ENCODE peak calls at places on chromosome 7, in six cellular contexts. L, D, M, Q, I and E are unnamed samples.

GRCh38 chr7:151814400-151814914 is 62.5 kb downstream of the PRKAG2 start:
- DNase-seq in L (no peak), D (no peak), M (no peak), Q (no peak), I (no peak), E (no peak)

GRCh38 chr7:11191574-11192220 is 218.0 kb downstream of the PHF14 start:
- DNase-seq in L (no peak), D (no peak), M (no peak), Q (no peak), I (no peak), E (no peak)

GRCh38 chr7:100568936-100569844 is 4.5 kb downstream of the SAP25 start:
- DNase-seq in L (peak; percentile 59), D (no peak), M (no peak), Q (peak; percentile 49), I (no peak), E (no peak)

GRCh38 chr7:50739744-50740455 is 42.8 kb downstream of the GRB10 start:
- DNase-seq in L (no peak), D (no peak), M (peak; percentile 20), Q (no peak), I (no peak), E (no peak)

GRCh38 chr7:159099711-159100231 is 44.9 kb downstream of the VIPR2 start:
- DNase-seq in L (no peak), D (no peak), M (no peak), Q (no peak), I (no peak), E (no peak)

GRCh38 chr7:128830231-128831177 is at the start of gene FLNC:
- DNase-seq in L (peak; percentile 48), D (peak; percentile 11), M (no peak), Q (peak; percentile 71), I (peak; percentile 64), E (no peak)

GRCh38 chr7:103887853-103888602 is 101.4 kb downstream of the RELN start:
- DNase-seq in L (no peak), D (no peak), M (no peak), Q (no peak), I (no peak), E (no peak)

GRCh38 chr7:22356855-22357310 is at the start of gene RAPGEF5:
- DNase-seq in L (peak; percentile 70), D (no peak), M (no peak), Q (no peak), I (peak; percentile 37), E (peak; percentile 10)

GRCh38 chr7:159063046-159063840 is 81.4 kb downstream of the VIPR2 start:
- DNase-seq in L (no peak), D (no peak), M (no peak), Q (no peak), I (no peak), E (no peak)